ENCODE peak calls at places on chromosomes 11 and 22, in eight cellular contexts. One of them, this sample, is unnamed.
A peak's percentile ranks its signal among the peaks of the same experiment; 100 is the strongest.

GRCh38 chr11:100397401-100397800 is 289.7 kb upstream of the ARHGAP42 start:
- DNase-seq in stimulated activated CD8-positive, alpha-beta memory T cell treated with anti-CD3 and anti-CD28 coated beads, Interleukin-15, amount 100 ng/mL, for 1 hour: no peak
- DNase-seq in AG09319: no peak
- DNase-seq in midbrain: no peak
- DNase-seq in CD4-positive, alpha-beta T cell: no peak
- DNase-seq in EL: no peak
- DNase-seq in KG1: no peak
- DNase-seq in colonic mucosa: no peak
- DNase-seq in this sample: no peak

GRCh38 chr11:129375731-129376657 is at the start of gene BARX2:
- DNase-seq in AG09319: no peak
- DNase-seq in EL: peak; percentile 32
- DNase-seq in colonic mucosa: peak; percentile 77
- DNase-seq in KG1: peak; percentile 37
- DNase-seq in midbrain: peak; percentile 32
- DNase-seq in stimulated activated CD8-positive, alpha-beta memory T cell treated with anti-CD3 and anti-CD28 coated beads, Interleukin-15, amount 100 ng/mL, for 1 hour: no peak
- DNase-seq in CD4-positive, alpha-beta T cell: no peak
- DNase-seq in this sample: no peak

GRCh38 chr11:69554849-69555248 is 73.4 kb downstream of the LINC01488 start:
- DNase-seq in midbrain: no peak
- DNase-seq in AG09319: no peak
- DNase-seq in colonic mucosa: no peak
- DNase-seq in CD4-positive, alpha-beta T cell: no peak
- DNase-seq in KG1: no peak
- DNase-seq in EL: peak; percentile 60
- DNase-seq in stimulated activated CD8-positive, alpha-beta memory T cell treated with anti-CD3 and anti-CD28 coated beads, Interleukin-15, amount 100 ng/mL, for 1 hour: no peak
- DNase-seq in this sample: no peak

GRCh38 chr11:62471603-62472002 is 52.8 kb downstream of the SCGB1A1 start:
- DNase-seq in CD4-positive, alpha-beta T cell: no peak
- DNase-seq in midbrain: no peak
- DNase-seq in colonic mucosa: no peak
- DNase-seq in AG09319: no peak
- DNase-seq in KG1: no peak
- DNase-seq in stimulated activated CD8-positive, alpha-beta memory T cell treated with anti-CD3 and anti-CD28 coated beads, Interleukin-15, amount 100 ng/mL, for 1 hour: no peak
- DNase-seq in EL: no peak
- DNase-seq in this sample: no peak

GRCh38 chr11:127632546-127632945 is 632.0 kb upstream of the KIRREL3 start:
- DNase-seq in AG09319: no peak
- DNase-seq in KG1: no peak
- DNase-seq in EL: no peak
- DNase-seq in midbrain: no peak
- DNase-seq in colonic mucosa: no peak
- DNase-seq in stimulated activated CD8-positive, alpha-beta memory T cell treated with anti-CD3 and anti-CD28 coated beads, Interleukin-15, amount 100 ng/mL, for 1 hour: no peak
- DNase-seq in CD4-positive, alpha-beta T cell: no peak
- DNase-seq in this sample: no peak

GRCh38 chr11:12046636-12047236 is 38.3 kb upstream of the DKK3 start:
- DNase-seq in stimulated activated CD8-positive, alpha-beta memory T cell treated with anti-CD3 and anti-CD28 coated beads, Interleukin-15, amount 100 ng/mL, for 1 hour: no peak
- DNase-seq in KG1: no peak
- DNase-seq in AG09319: no peak
- DNase-seq in CD4-positive, alpha-beta T cell: no peak
- DNase-seq in midbrain: no peak
- DNase-seq in EL: no peak
- DNase-seq in colonic mucosa: no peak
- DNase-seq in this sample: no peak

GRCh38 chr11:60594998-60595637 is 79.9 kb downstream of the MS4A13 start:
- DNase-seq in midbrain: no peak
- DNase-seq in stimulated activated CD8-positive, alpha-beta memory T cell treated with anti-CD3 and anti-CD28 coated beads, Interleukin-15, amount 100 ng/mL, for 1 hour: no peak
- DNase-seq in CD4-positive, alpha-beta T cell: no peak
- DNase-seq in KG1: no peak
- DNase-seq in colonic mucosa: no peak
- DNase-seq in AG09319: no peak
- DNase-seq in EL: no peak
- DNase-seq in this sample: no peak

GRCh38 chr11:63944987-63945386 is 6.2 kb downstream of the NAA40 start:
- DNase-seq in colonic mucosa: peak; percentile 38
- DNase-seq in stimulated activated CD8-positive, alpha-beta memory T cell treated with anti-CD3 and anti-CD28 coated beads, Interleukin-15, amount 100 ng/mL, for 1 hour: no peak
- DNase-seq in midbrain: no peak
- DNase-seq in CD4-positive, alpha-beta T cell: no peak
- DNase-seq in KG1: no peak
- DNase-seq in EL: no peak
- DNase-seq in AG09319: no peak
- DNase-seq in this sample: no peak

GRCh38 chr22:37559901-37560681 is at the start of gene CDC42EP1:
- DNase-seq in CD4-positive, alpha-beta T cell: no peak
- DNase-seq in KG1: no peak
- DNase-seq in stimulated activated CD8-positive, alpha-beta memory T cell treated with anti-CD3 and anti-CD28 coated beads, Interleukin-15, amount 100 ng/mL, for 1 hour: no peak
- DNase-seq in midbrain: peak; percentile 80
- DNase-seq in colonic mucosa: peak; percentile 84
- DNase-seq in EL: peak; percentile 67
- DNase-seq in AG09319: peak; percentile 27
- DNase-seq in this sample: peak; percentile 31

GRCh38 chr22:24440718-24441405 is 13.5 kb downstream of the ADORA2A start:
- DNase-seq in stimulated activated CD8-positive, alpha-beta memory T cell treated with anti-CD3 and anti-CD28 coated beads, Interleukin-15, amount 100 ng/mL, for 1 hour: no peak
- DNase-seq in colonic mucosa: no peak
- DNase-seq in KG1: no peak
- DNase-seq in EL: no peak
- DNase-seq in AG09319: no peak
- DNase-seq in midbrain: no peak
- DNase-seq in CD4-positive, alpha-beta T cell: no peak
- DNase-seq in this sample: no peak

GRCh38 chr22:31627223-31627731 is 34.7 kb downstream of the PISD start:
- DNase-seq in midbrain: no peak
- DNase-seq in KG1: no peak
- DNase-seq in stimulated activated CD8-positive, alpha-beta memory T cell treated with anti-CD3 and anti-CD28 coated beads, Interleukin-15, amount 100 ng/mL, for 1 hour: no peak
- DNase-seq in AG09319: no peak
- DNase-seq in colonic mucosa: no peak
- DNase-seq in EL: no peak
- DNase-seq in CD4-positive, alpha-beta T cell: no peak
- DNase-seq in this sample: no peak

GRCh38 chr11:66337103-66337899 is 1.1 kb upstream of the RIN1 start:
- DNase-seq in CD4-positive, alpha-beta T cell: no peak
- DNase-seq in midbrain: no peak
- DNase-seq in colonic mucosa: no peak
- DNase-seq in AG09319: no peak
- DNase-seq in KG1: no peak
- DNase-seq in EL: peak; percentile 58
- DNase-seq in stimulated activated CD8-positive, alpha-beta memory T cell treated with anti-CD3 and anti-CD28 coated beads, Interleukin-15, amount 100 ng/mL, for 1 hour: no peak
- DNase-seq in this sample: no peak

GRCh38 chr11:94800394-94800793 is 32.2 kb downstream of the AMOTL1 start:
- DNase-seq in CD4-positive, alpha-beta T cell: no peak
- DNase-seq in midbrain: peak; percentile 39
- DNase-seq in AG09319: peak; percentile 53
- DNase-seq in colonic mucosa: peak; percentile 30
- DNase-seq in KG1: no peak
- DNase-seq in EL: no peak
- DNase-seq in stimulated activated CD8-positive, alpha-beta memory T cell treated with anti-CD3 and anti-CD28 coated beads, Interleukin-15, amount 100 ng/mL, for 1 hour: no peak
- DNase-seq in this sample: no peak

GRCh38 chr22:45359627-45360026 is 49.9 kb downstream of the FAM118A start:
- DNase-seq in AG09319: no peak
- DNase-seq in KG1: no peak
- DNase-seq in colonic mucosa: no peak
- DNase-seq in stimulated activated CD8-positive, alpha-beta memory T cell treated with anti-CD3 and anti-CD28 coated beads, Interleukin-15, amount 100 ng/mL, for 1 hour: no peak
- DNase-seq in midbrain: no peak
- DNase-seq in CD4-positive, alpha-beta T cell: no peak
- DNase-seq in EL: no peak
- DNase-seq in this sample: no peak

GRCh38 chr22:44831885-44832284 is 79.5 kb downstream of the ARHGAP8 start:
- DNase-seq in colonic mucosa: no peak
- DNase-seq in stimulated activated CD8-positive, alpha-beta memory T cell treated with anti-CD3 and anti-CD28 coated beads, Interleukin-15, amount 100 ng/mL, for 1 hour: no peak
- DNase-seq in AG09319: no peak
- DNase-seq in KG1: no peak
- DNase-seq in CD4-positive, alpha-beta T cell: no peak
- DNase-seq in EL: no peak
- DNase-seq in midbrain: no peak
- DNase-seq in this sample: no peak

GRCh38 chr11:129723964-129724291 is 91.7 kb upstream of the TMEM45B start:
- DNase-seq in colonic mucosa: no peak
- DNase-seq in EL: no peak
- DNase-seq in midbrain: no peak
- DNase-seq in KG1: no peak
- DNase-seq in stimulated activated CD8-positive, alpha-beta memory T cell treated with anti-CD3 and anti-CD28 coated beads, Interleukin-15, amount 100 ng/mL, for 1 hour: no peak
- DNase-seq in CD4-positive, alpha-beta T cell: no peak
- DNase-seq in AG09319: no peak
- DNase-seq in this sample: no peak

GRCh38 chr22:29224121-29224858 is 18.6 kb downstream of the EMID1 start:
- DNase-seq in CD4-positive, alpha-beta T cell: no peak
- DNase-seq in EL: no peak
- DNase-seq in KG1: no peak
- DNase-seq in stimulated activated CD8-positive, alpha-beta memory T cell treated with anti-CD3 and anti-CD28 coated beads, Interleukin-15, amount 100 ng/mL, for 1 hour: no peak
- DNase-seq in midbrain: no peak
- DNase-seq in AG09319: no peak
- DNase-seq in colonic mucosa: no peak
- DNase-seq in this sample: no peak

GRCh38 chr11:65583589-65583988 is 7.7 kb downstream of the EHBP1L1 start:
- DNase-seq in AG09319: no peak
- DNase-seq in CD4-positive, alpha-beta T cell: no peak
- DNase-seq in midbrain: no peak
- DNase-seq in KG1: no peak
- DNase-seq in EL: no peak
- DNase-seq in stimulated activated CD8-positive, alpha-beta memory T cell treated with anti-CD3 and anti-CD28 coated beads, Interleukin-15, amount 100 ng/mL, for 1 hour: no peak
- DNase-seq in colonic mucosa: no peak
- DNase-seq in this sample: no peak

GRCh38 chr11:13276852-13277718 is 505 bp upstream of the BMAL1 start:
- DNase-seq in EL: peak; percentile 98
- DNase-seq in stimulated activated CD8-positive, alpha-beta memory T cell treated with anti-CD3 and anti-CD28 coated beads, Interleukin-15, amount 100 ng/mL, for 1 hour: peak; percentile 88
- DNase-seq in KG1: peak; percentile 49
- DNase-seq in midbrain: peak; percentile 94
- DNase-seq in CD4-positive, alpha-beta T cell: peak; percentile 97
- DNase-seq in colonic mucosa: peak; percentile 96
- DNase-seq in AG09319: peak; percentile 98
- DNase-seq in this sample: peak; percentile 93

GRCh38 chr11:71071736-71072509 is 180.5 kb downstream of the SHANK2 start:
- DNase-seq in stimulated activated CD8-positive, alpha-beta memory T cell treated with anti-CD3 and anti-CD28 coated beads, Interleukin-15, amount 100 ng/mL, for 1 hour: no peak
- DNase-seq in CD4-positive, alpha-beta T cell: no peak
- DNase-seq in colonic mucosa: no peak
- DNase-seq in KG1: no peak
- DNase-seq in AG09319: no peak
- DNase-seq in midbrain: no peak
- DNase-seq in EL: no peak
- DNase-seq in this sample: no peak

GRCh38 chr11:122157540-122158173 is 41.6 kb upstream of the BLID start:
- DNase-seq in midbrain: peak; percentile 67
- DNase-seq in EL: no peak
- DNase-seq in KG1: no peak
- DNase-seq in CD4-positive, alpha-beta T cell: no peak
- DNase-seq in colonic mucosa: no peak
- DNase-seq in AG09319: no peak
- DNase-seq in stimulated activated CD8-positive, alpha-beta memory T cell treated with anti-CD3 and anti-CD28 coated beads, Interleukin-15, amount 100 ng/mL, for 1 hour: no peak
- DNase-seq in this sample: no peak

GRCh38 chr11:3855808-3856491 is 486 bp downstream of the STIM1 start:
- DNase-seq in KG1: no peak
- DNase-seq in stimulated activated CD8-positive, alpha-beta memory T cell treated with anti-CD3 and anti-CD28 coated beads, Interleukin-15, amount 100 ng/mL, for 1 hour: no peak
- DNase-seq in EL: peak; percentile 63
- DNase-seq in CD4-positive, alpha-beta T cell: peak; percentile 55
- DNase-seq in AG09319: no peak
- DNase-seq in colonic mucosa: peak; percentile 56
- DNase-seq in midbrain: no peak
- DNase-seq in this sample: peak; percentile 57

GRCh38 chr11:117583063-117583801 is 213.8 kb downstream of the DSCAML1 start:
- DNase-seq in EL: no peak
- DNase-seq in CD4-positive, alpha-beta T cell: no peak
- DNase-seq in colonic mucosa: no peak
- DNase-seq in AG09319: no peak
- DNase-seq in midbrain: peak; percentile 32
- DNase-seq in KG1: no peak
- DNase-seq in stimulated activated CD8-positive, alpha-beta memory T cell treated with anti-CD3 and anti-CD28 coated beads, Interleukin-15, amount 100 ng/mL, for 1 hour: no peak
- DNase-seq in this sample: no peak

GRCh38 chr11:78379039-78379670 is 38.5 kb downstream of the GAB2 start:
- DNase-seq in AG09319: no peak
- DNase-seq in colonic mucosa: no peak
- DNase-seq in stimulated activated CD8-positive, alpha-beta memory T cell treated with anti-CD3 and anti-CD28 coated beads, Interleukin-15, amount 100 ng/mL, for 1 hour: no peak
- DNase-seq in midbrain: no peak
- DNase-seq in EL: no peak
- DNase-seq in KG1: peak; percentile 31
- DNase-seq in CD4-positive, alpha-beta T cell: no peak
- DNase-seq in this sample: no peak

GRCh38 chr11:45527898-45528297 is 137.5 kb downstream of the CHST1 start:
- DNase-seq in EL: no peak
- DNase-seq in AG09319: no peak
- DNase-seq in midbrain: no peak
- DNase-seq in stimulated activated CD8-positive, alpha-beta memory T cell treated with anti-CD3 and anti-CD28 coated beads, Interleukin-15, amount 100 ng/mL, for 1 hour: no peak
- DNase-seq in CD4-positive, alpha-beta T cell: no peak
- DNase-seq in KG1: no peak
- DNase-seq in colonic mucosa: no peak
- DNase-seq in this sample: no peak

GRCh38 chr11:61022311-61023085 is 51.0 kb downstream of the CD6 start:
- DNase-seq in AG09319: no peak
- DNase-seq in stimulated activated CD8-positive, alpha-beta memory T cell treated with anti-CD3 and anti-CD28 coated beads, Interleukin-15, amount 100 ng/mL, for 1 hour: no peak
- DNase-seq in colonic mucosa: no peak
- DNase-seq in KG1: no peak
- DNase-seq in midbrain: no peak
- DNase-seq in EL: no peak
- DNase-seq in CD4-positive, alpha-beta T cell: no peak
- DNase-seq in this sample: no peak

GRCh38 chr22:40276877-40277823 is 69.2 kb upstream of the ADSL start:
- DNase-seq in EL: peak; percentile 35
- DNase-seq in CD4-positive, alpha-beta T cell: no peak
- DNase-seq in KG1: no peak
- DNase-seq in stimulated activated CD8-positive, alpha-beta memory T cell treated with anti-CD3 and anti-CD28 coated beads, Interleukin-15, amount 100 ng/mL, for 1 hour: no peak
- DNase-seq in midbrain: no peak
- DNase-seq in colonic mucosa: no peak
- DNase-seq in AG09319: no peak
- DNase-seq in this sample: no peak

GRCh38 chr11:11449327-11449726 is 96.3 kb upstream of the CSNK2A3 start:
- DNase-seq in stimulated activated CD8-positive, alpha-beta memory T cell treated with anti-CD3 and anti-CD28 coated beads, Interleukin-15, amount 100 ng/mL, for 1 hour: no peak
- DNase-seq in midbrain: no peak
- DNase-seq in EL: no peak
- DNase-seq in KG1: no peak
- DNase-seq in colonic mucosa: no peak
- DNase-seq in AG09319: no peak
- DNase-seq in CD4-positive, alpha-beta T cell: no peak
- DNase-seq in this sample: no peak

GRCh38 chr11:119691020-119691666 is 37.9 kb downstream of the NECTIN1 start:
- DNase-seq in CD4-positive, alpha-beta T cell: no peak
- DNase-seq in AG09319: no peak
- DNase-seq in stimulated activated CD8-positive, alpha-beta memory T cell treated with anti-CD3 and anti-CD28 coated beads, Interleukin-15, amount 100 ng/mL, for 1 hour: no peak
- DNase-seq in midbrain: no peak
- DNase-seq in colonic mucosa: no peak
- DNase-seq in KG1: peak; percentile 72
- DNase-seq in EL: no peak
- DNase-seq in this sample: no peak

GRCh38 chr11:18066626-18067025 is 20.6 kb upstream of the TPH1 start:
- DNase-seq in AG09319: no peak
- DNase-seq in EL: peak; percentile 39
- DNase-seq in colonic mucosa: no peak
- DNase-seq in midbrain: no peak
- DNase-seq in stimulated activated CD8-positive, alpha-beta memory T cell treated with anti-CD3 and anti-CD28 coated beads, Interleukin-15, amount 100 ng/mL, for 1 hour: no peak
- DNase-seq in CD4-positive, alpha-beta T cell: no peak
- DNase-seq in KG1: no peak
- DNase-seq in this sample: no peak

GRCh38 chr11:12201016-12201985 is 90.9 kb downstream of the MICAL2 start:
- DNase-seq in CD4-positive, alpha-beta T cell: no peak
- DNase-seq in stimulated activated CD8-positive, alpha-beta memory T cell treated with anti-CD3 and anti-CD28 coated beads, Interleukin-15, amount 100 ng/mL, for 1 hour: no peak
- DNase-seq in midbrain: no peak
- DNase-seq in colonic mucosa: no peak
- DNase-seq in EL: peak; percentile 97
- DNase-seq in AG09319: peak; percentile 39
- DNase-seq in KG1: no peak
- DNase-seq in this sample: no peak

GRCh38 chr11:32713496-32713895 is 81.0 kb downstream of the CCDC73 start:
- DNase-seq in AG09319: no peak
- DNase-seq in EL: no peak
- DNase-seq in colonic mucosa: no peak
- DNase-seq in KG1: no peak
- DNase-seq in CD4-positive, alpha-beta T cell: no peak
- DNase-seq in stimulated activated CD8-positive, alpha-beta memory T cell treated with anti-CD3 and anti-CD28 coated beads, Interleukin-15, amount 100 ng/mL, for 1 hour: no peak
- DNase-seq in midbrain: peak; percentile 6
- DNase-seq in this sample: no peak